ENCODE peak calls at places on chromosomes 1 and 21, in five cellular contexts. B is activated T-helper 1 cell treated with Interleukin-2 at 50 U/mL for 16 hours; Z is ureter; Q is NCI-H510A treated with DMSO at 0.1 percent for 48 hours; U is activated naive CD8-positive, alpha-beta T cell treated with anti-CD3 and anti-CD28 coated beads, Interleukin-2, amount 10 ng/mL, durations not matched to agents 7 days and 5 days. A is an unnamed sample.

GRCh38 chr1:109620396-109620817 is 770 bp downstream of the AMPD2 start:
- DNase-seq in U (no peak), Z (no peak), B (no peak), Q (no peak), A (no peak)

GRCh38 chr1:40712997-40713396 is 21.5 kb downstream of the NFYC start:
- DNase-seq in Z (no peak), B (no peak), Q (no peak), U (no peak), A (no peak)

GRCh38 chr21:43340491-43341348 is 86.2 kb downstream of the SIK1 start:
- DNase-seq in U (no peak), B (no peak), Z (no peak), Q (no peak), A (no peak)

GRCh38 chr1:31297273-31298247 is 728 bp downstream of the ZCCHC17 start:
- DNase-seq in U (no peak), Q (no peak), B (no peak), Z (no peak), A (no peak)

GRCh38 chr1:25854554-25854953 is 4.7 kb downstream of the AUNIP start:
- DNase-seq in Q (peak), U (no peak), Z (no peak), B (no peak), A (no peak)

GRCh38 chr1:225736651-225737097 is 41.0 kb upstream of the SRP9 start:
- DNase-seq in Z (no peak), Q (no peak), B (no peak), U (no peak), A (no peak)

GRCh38 chr1:94025383-94026340 is 95.3 kb downstream of the ABCA4 start:
- DNase-seq in Z (no peak), U (no peak), B (no peak), Q (peak), A (no peak)

GRCh38 chr1:61082336-61083013 is at the start of gene NFIA:
- DNase-seq in B (peak), Z (peak), Q (peak), U (peak), A (peak)

GRCh38 chr1:5632226-5632625 is 360.0 kb downstream of the NPHP4 start:
- DNase-seq in B (no peak), Q (no peak), U (no peak), Z (no peak), A (no peak)

GRCh38 chr1:28553229-28553930 is 495 bp downstream of the TRNAU1AP start:
- DNase-seq in U (no peak), Q (peak), B (peak), Z (peak), A (no peak)

GRCh38 chr1:6795661-6796060 is 10.4 kb downstream of the CAMTA1 start:
- DNase-seq in B (no peak), U (no peak), Z (no peak), Q (no peak), A (no peak)

GRCh38 chr1:117838911-117839310 is 90.5 kb downstream of the GDAP2 start:
- DNase-seq in Q (no peak), B (no peak), U (no peak), Z (no peak), A (no peak)

GRCh38 chr1:59640851-59641250 is 173.9 kb upstream of the HOOK1 start:
- DNase-seq in Q (no peak), B (no peak), Z (no peak), U (no peak), A (no peak)

GRCh38 chr1:40392206-40392605 is 18.7 kb downstream of the SMAP2 start:
- DNase-seq in Q (no peak), Z (no peak), B (no peak), U (no peak), A (no peak)

GRCh38 chr1:88612783-88613182 is 71.3 kb upstream of the PKN2 start:
- DNase-seq in B (no peak), U (no peak), Q (peak), Z (no peak), A (no peak)

GRCh38 chr1:5637171-5637570 is 355.1 kb downstream of the NPHP4 start:
- DNase-seq in Z (no peak), B (no peak), U (no peak), Q (no peak), A (no peak)

GRCh38 chr1:211579434-211580302 is 707 bp upstream of the SLC30A1 start:
- DNase-seq in Z (no peak), B (no peak), Q (peak), U (no peak), A (no peak)

GRCh38 chr1:62295921-62296451 is 23.2 kb downstream of the KANK4 start:
- DNase-seq in Z (no peak), B (no peak), U (no peak), Q (no peak), A (no peak)

GRCh38 chr1:232317336-232317735 is 312.6 kb downstream of the SIPA1L2 start:
- DNase-seq in U (no peak), Z (no peak), B (no peak), Q (no peak), A (no peak)

GRCh38 chr1:116127123-116127847 is 16.1 kb downstream of the MAB21L3 start:
- DNase-seq in U (no peak), Z (no peak), B (no peak), Q (no peak), A (no peak)

GRCh38 chr1:192147626-192148025 is 10.6 kb upstream of the RGS18 start:
- DNase-seq in U (no peak), Q (no peak), Z (no peak), B (no peak), A (no peak)

GRCh38 chr1:226973898-226974543 is 33.9 kb downstream of the COQ8A start:
- DNase-seq in B (no peak), Q (no peak), Z (peak), U (no peak), A (no peak)

GRCh38 chr1:11918779-11919519 is 7.3 kb downstream of the KIAA2013 start:
- DNase-seq in Z (no peak), Q (no peak), U (no peak), B (no peak), A (no peak)

GRCh38 chr1:184153731-184154130 is 102.2 kb downstream of the TSEN15 start:
- DNase-seq in Z (no peak), Q (no peak), B (no peak), U (no peak), A (no peak)

GRCh38 chr1:150973826-150974579 is 632 bp downstream of the CERS2 start:
- DNase-seq in Q (peak), B (peak), Z (no peak), U (peak), A (peak)

GRCh38 chr1:119651133-119651532 is 3.1 kb upstream of the ZNF697 start:
- DNase-seq in Q (no peak), Z (no peak), B (no peak), U (no peak), A (no peak)

GRCh38 chr1:6954596-6954995 is 169.3 kb downstream of the CAMTA1 start:
- DNase-seq in Z (no peak), Q (no peak), B (no peak), U (no peak), A (no peak)

GRCh38 chr1:231233735-231234417 is 7.1 kb upstream of the GNPAT start:
- DNase-seq in Z (no peak), Q (no peak), U (no peak), B (no peak), A (no peak)

GRCh38 chr1:243672675-243673074 is 177.4 kb downstream of the AKT3 start:
- DNase-seq in B (no peak), U (no peak), Q (no peak), Z (no peak), A (no peak)

GRCh38 chr1:222852326-222852725 is 37.5 kb downstream of the DISP1 start:
- DNase-seq in Z (no peak), Q (no peak), B (no peak), U (no peak), A (no peak)

GRCh38 chr1:117671781-117672501 is 66.1 kb downstream of the TENT5C start:
- DNase-seq in Q (no peak), B (no peak), Z (no peak), U (no peak), A (no peak)

GRCh38 chr1:109931189-109931672 is 20.6 kb downstream of the CSF1 start:
- DNase-seq in B (no peak), Z (peak), U (no peak), Q (peak), A (no peak)

GRCh38 chr1:27588256-27589232 is 15.4 kb downstream of the AHDC1 start:
- DNase-seq in B (no peak), Q (no peak), U (no peak), Z (no peak), A (no peak)

GRCh38 chr1:29711582-29712274 is 475.4 kb downstream of the PTPRU start:
- DNase-seq in Z (no peak), U (no peak), Q (no peak), B (no peak), A (no peak)

GRCh38 chr21:18449586-18449985 is 46.0 kb upstream of the TMPRSS15 start:
- DNase-seq in Q (no peak), Z (no peak), U (no peak), B (no peak), A (no peak)

A was measured in activated effector memory CD4-positive, alpha-beta T cell treated with Interleukin-2 at 50 U/mL for 16 hours.